ENCODE peak calls at places on chromosomes 6 and 20, in four cellular contexts. D is activated gamma-delta T cell treated with Interleukin-2 at 50 U/mL for 16 hours; N is HuH-7; P is activated naive CD4-positive, alpha-beta T cell treated with anti-CD3 and anti-CD28 coated beads, Interleukin-2, amount 10 ng/mL, durations not matched to agents 7 days and 5 days. H is an unnamed sample.

GRCh38 chr6:116217069-116217468 is 36.8 kb downstream of the TSPYL4 start:
- DNase-seq in D (no peak), P (no peak), N (no peak), H (peak; percentile 62)

GRCh38 chr6:139905404-139906052 is 531.1 kb upstream of the CITED2 start:
- DNase-seq in P (no peak), N (no peak), D (no peak), H (no peak)

GRCh38 chr6:52063584-52064400 is 23.6 kb downstream of the PKHD1 start:
- DNase-seq in P (peak; percentile 76), N (peak; percentile 30), D (peak; percentile 49), H (peak; percentile 14)

GRCh38 chr6:2730353-2730752 is 20.4 kb downstream of the MYLK4 start:
- DNase-seq in D (no peak), P (no peak), N (no peak), H (no peak)

GRCh38 chr6:3165631-3166534 is 8.5 kb upstream of the TUBB2A start:
- DNase-seq in D (no peak), N (no peak), P (no peak), H (no peak)

GRCh38 chr6:158464483-158464882 is 95.4 kb upstream of the TMEM181 start:
- DNase-seq in N (no peak), P (no peak), D (no peak), H (no peak)

GRCh38 chr6:2766767-2767314 is 1.6 kb downstream of the WRNIP1 start:
- DNase-seq in P (no peak), N (no peak), D (no peak), H (peak; percentile 41)

GRCh38 chr20:14700641-14700965 is 363.2 kb upstream of the FLRT3 start:
- DNase-seq in D (no peak), N (no peak), P (no peak), H (no peak)

GRCh38 chr20:17228624-17229061 is 1.8 kb downstream of the PCSK2 start:
- DNase-seq in N (no peak), P (no peak), D (no peak), H (peak; percentile 45)

GRCh38 chr6:159008656-159009288 is 8.8 kb upstream of the RSPH3 start:
- DNase-seq in P (peak; percentile 25), N (no peak), D (no peak), H (peak; percentile 58)

GRCh38 chr6:160004419-160005160 is 35.7 kb downstream of the IGF2R start:
- DNase-seq in P (no peak), D (no peak), N (no peak), H (no peak)

GRCh38 chr6:119323926-119324325 is 25.6 kb downstream of the MAN1A1 start:
- DNase-seq in D (no peak), N (no peak), P (no peak), H (no peak)

GRCh38 chr6:21987501-21987957 is 309.3 kb downstream of the PRL start:
- DNase-seq in N (peak; percentile 52), D (no peak), P (peak; percentile 23), H (no peak)

GRCh38 chr20:6123650-6124014 is 802 bp upstream of the FERMT1 start:
- DNase-seq in N (no peak), P (no peak), D (no peak), H (no peak)

GRCh38 chr20:61113731-61114130 is 138.3 kb upstream of the CDH4 start:
- DNase-seq in N (no peak), P (no peak), D (no peak), H (no peak)

GRCh38 chr20:57397004-57397692 is 6.0 kb downstream of the RBM38 start:
- DNase-seq in P (no peak), N (no peak), D (no peak), H (no peak)

GRCh38 chr6:148225871-148226270 is 116.8 kb upstream of the SASH1 start:
- DNase-seq in D (no peak), N (no peak), P (no peak), H (no peak)

GRCh38 chr20:6053776-6054688 is at the start of gene LRRN4:
- DNase-seq in D (no peak), P (no peak), N (no peak), H (peak; percentile 81)

GRCh38 chr20:54267510-54268003 is 59.7 kb downstream of the PFDN4 start:
- DNase-seq in N (no peak), D (no peak), P (no peak), H (no peak)

H was measured in G401.